ENCODE peak calls at places on chromosomes 4 and X, in eight cellular contexts. One of them, this sample, is unnamed.
A peak's percentile ranks its signal among the peaks of the same experiment; 100 is the strongest.

GRCh38 chrX:6941041-6941440 is 206.5 kb upstream of the STS start:
- DNase-seq in activated T-helper 2 cell treated with anti-CD3 and anti-CD28 coated beads, Interferon-gamma antibody, Interleukin-2, Interleukin-4, amounts not matched to agents 10 μg/mL and 5 μg/mL and 100 μg/mL, durations not matched to agents 14 hours and 24 hours and 36 hours: no peak
- DNase-seq in tibial artery: no peak
- DNase-seq in neural crest cell: no peak
- DNase-seq in activated CD4-positive, alpha-beta T cell treated with anti-CD3 and anti-CD28 coated beads for 48 hours: no peak
- DNase-seq in uterus: no peak
- DNase-seq in hypothalamus: no peak
- DNase-seq in IMR-90: peak; percentile 8
- DNase-seq in this sample: no peak

GRCh38 chrX:21990812-21991211 is 41.3 kb upstream of the PHEX start:
- DNase-seq in tibial artery: no peak
- DNase-seq in activated T-helper 2 cell treated with anti-CD3 and anti-CD28 coated beads, Interferon-gamma antibody, Interleukin-2, Interleukin-4, amounts not matched to agents 10 μg/mL and 5 μg/mL and 100 μg/mL, durations not matched to agents 14 hours and 24 hours and 36 hours: no peak
- DNase-seq in activated CD4-positive, alpha-beta T cell treated with anti-CD3 and anti-CD28 coated beads for 48 hours: no peak
- DNase-seq in neural crest cell: no peak
- DNase-seq in hypothalamus: no peak
- DNase-seq in IMR-90: no peak
- DNase-seq in uterus: no peak
- DNase-seq in this sample: no peak

GRCh38 chr4:128757712-128758111 is 51.8 kb upstream of the JADE1 start:
- DNase-seq in activated T-helper 2 cell treated with anti-CD3 and anti-CD28 coated beads, Interferon-gamma antibody, Interleukin-2, Interleukin-4, amounts not matched to agents 10 μg/mL and 5 μg/mL and 100 μg/mL, durations not matched to agents 14 hours and 24 hours and 36 hours: no peak
- DNase-seq in uterus: no peak
- DNase-seq in IMR-90: peak; percentile 23
- DNase-seq in hypothalamus: no peak
- DNase-seq in activated CD4-positive, alpha-beta T cell treated with anti-CD3 and anti-CD28 coated beads for 48 hours: no peak
- DNase-seq in tibial artery: peak; percentile 72
- DNase-seq in neural crest cell: no peak
- DNase-seq in this sample: peak; percentile 26

GRCh38 chrX:150361777-150362351 is 1.3 kb upstream of the MAMLD1 start:
- DNase-seq in neural crest cell: no peak
- DNase-seq in activated CD4-positive, alpha-beta T cell treated with anti-CD3 and anti-CD28 coated beads for 48 hours: peak; percentile 18
- DNase-seq in uterus: no peak
- DNase-seq in IMR-90: peak; percentile 29
- DNase-seq in hypothalamus: peak; percentile 16
- DNase-seq in activated T-helper 2 cell treated with anti-CD3 and anti-CD28 coated beads, Interferon-gamma antibody, Interleukin-2, Interleukin-4, amounts not matched to agents 10 μg/mL and 5 μg/mL and 100 μg/mL, durations not matched to agents 14 hours and 24 hours and 36 hours: no peak
- DNase-seq in tibial artery: peak; percentile 66
- DNase-seq in this sample: no peak

GRCh38 chrX:56728752-56729151 is 291 bp upstream of the NBDY start:
- DNase-seq in activated T-helper 2 cell treated with anti-CD3 and anti-CD28 coated beads, Interferon-gamma antibody, Interleukin-2, Interleukin-4, amounts not matched to agents 10 μg/mL and 5 μg/mL and 100 μg/mL, durations not matched to agents 14 hours and 24 hours and 36 hours: no peak
- DNase-seq in IMR-90: peak; percentile 5
- DNase-seq in neural crest cell: peak; percentile 1
- DNase-seq in hypothalamus: no peak
- DNase-seq in activated CD4-positive, alpha-beta T cell treated with anti-CD3 and anti-CD28 coated beads for 48 hours: peak; percentile 28
- DNase-seq in tibial artery: no peak
- DNase-seq in uterus: no peak
- DNase-seq in this sample: no peak

GRCh38 chr4:121072080-121072835 is at the start of gene NDNF:
- DNase-seq in activated T-helper 2 cell treated with anti-CD3 and anti-CD28 coated beads, Interferon-gamma antibody, Interleukin-2, Interleukin-4, amounts not matched to agents 10 μg/mL and 5 μg/mL and 100 μg/mL, durations not matched to agents 14 hours and 24 hours and 36 hours: peak; percentile 23
- DNase-seq in IMR-90: peak; percentile 6
- DNase-seq in hypothalamus: peak; percentile 50
- DNase-seq in activated CD4-positive, alpha-beta T cell treated with anti-CD3 and anti-CD28 coated beads for 48 hours: peak; percentile 59
- DNase-seq in tibial artery: peak; percentile 74
- DNase-seq in uterus: peak; percentile 13
- DNase-seq in neural crest cell: peak; percentile 49
- DNase-seq in this sample: no peak

GRCh38 chrX:141402897-141403610 is 160.7 kb upstream of the SPANXC start:
- DNase-seq in tibial artery: no peak
- DNase-seq in activated T-helper 2 cell treated with anti-CD3 and anti-CD28 coated beads, Interferon-gamma antibody, Interleukin-2, Interleukin-4, amounts not matched to agents 10 μg/mL and 5 μg/mL and 100 μg/mL, durations not matched to agents 14 hours and 24 hours and 36 hours: no peak
- DNase-seq in hypothalamus: no peak
- DNase-seq in activated CD4-positive, alpha-beta T cell treated with anti-CD3 and anti-CD28 coated beads for 48 hours: no peak
- DNase-seq in uterus: no peak
- DNase-seq in neural crest cell: no peak
- DNase-seq in IMR-90: no peak
- DNase-seq in this sample: no peak

GRCh38 chr4:72295966-72296557 is 264.3 kb downstream of the NPFFR2 start:
- DNase-seq in neural crest cell: no peak
- DNase-seq in tibial artery: no peak
- DNase-seq in activated T-helper 2 cell treated with anti-CD3 and anti-CD28 coated beads, Interferon-gamma antibody, Interleukin-2, Interleukin-4, amounts not matched to agents 10 μg/mL and 5 μg/mL and 100 μg/mL, durations not matched to agents 14 hours and 24 hours and 36 hours: no peak
- DNase-seq in uterus: no peak
- DNase-seq in hypothalamus: no peak
- DNase-seq in activated CD4-positive, alpha-beta T cell treated with anti-CD3 and anti-CD28 coated beads for 48 hours: no peak
- DNase-seq in IMR-90: peak; percentile 57
- DNase-seq in this sample: peak; percentile 15

GRCh38 chrX:3271485-3272186 is 74.8 kb downstream of the MXRA5 start:
- DNase-seq in IMR-90: peak; percentile 74
- DNase-seq in hypothalamus: no peak
- DNase-seq in tibial artery: no peak
- DNase-seq in neural crest cell: no peak
- DNase-seq in activated CD4-positive, alpha-beta T cell treated with anti-CD3 and anti-CD28 coated beads for 48 hours: no peak
- DNase-seq in uterus: no peak
- DNase-seq in activated T-helper 2 cell treated with anti-CD3 and anti-CD28 coated beads, Interferon-gamma antibody, Interleukin-2, Interleukin-4, amounts not matched to agents 10 μg/mL and 5 μg/mL and 100 μg/mL, durations not matched to agents 14 hours and 24 hours and 36 hours: no peak
- DNase-seq in this sample: no peak

GRCh38 chr4:108492816-108493595 is 127.4 kb upstream of the RPL34 start:
- DNase-seq in uterus: no peak
- DNase-seq in neural crest cell: peak; percentile 25
- DNase-seq in activated CD4-positive, alpha-beta T cell treated with anti-CD3 and anti-CD28 coated beads for 48 hours: peak; percentile 51
- DNase-seq in activated T-helper 2 cell treated with anti-CD3 and anti-CD28 coated beads, Interferon-gamma antibody, Interleukin-2, Interleukin-4, amounts not matched to agents 10 μg/mL and 5 μg/mL and 100 μg/mL, durations not matched to agents 14 hours and 24 hours and 36 hours: no peak
- DNase-seq in IMR-90: peak; percentile 11
- DNase-seq in tibial artery: no peak
- DNase-seq in hypothalamus: no peak
- DNase-seq in this sample: no peak

GRCh38 chr4:173538903-173539445 is 8.9 kb upstream of the HAND2 start:
- DNase-seq in activated CD4-positive, alpha-beta T cell treated with anti-CD3 and anti-CD28 coated beads for 48 hours: no peak
- DNase-seq in neural crest cell: no peak
- DNase-seq in activated T-helper 2 cell treated with anti-CD3 and anti-CD28 coated beads, Interferon-gamma antibody, Interleukin-2, Interleukin-4, amounts not matched to agents 10 μg/mL and 5 μg/mL and 100 μg/mL, durations not matched to agents 14 hours and 24 hours and 36 hours: no peak
- DNase-seq in uterus: no peak
- DNase-seq in hypothalamus: no peak
- DNase-seq in IMR-90: no peak
- DNase-seq in tibial artery: no peak
- DNase-seq in this sample: no peak

This sample was measured in DMS153.